ENCODE peak calls at places on chromosomes 5 and 9, in four cellular contexts. X, W, I and V are unnamed samples.

GRCh38 chr5:164235176-164235914 is 729.9 kb downstream of the MAT2B start:
- DNase-seq in I (no peak), X (no peak), W (no peak), V (no peak)

GRCh38 chr5:132629230-132629944 is 28.6 kb upstream of the IL13 start:
- DNase-seq in X (no peak), I (no peak), W (no peak), V (no peak)

GRCh38 chr5:66842540-66842939 is 246.3 kb downstream of the MAST4 start:
- DNase-seq in X (no peak), W (no peak), I (no peak), V (no peak)

GRCh38 chr9:126504977-126505455 is 108.7 kb upstream of the LMX1B start:
- DNase-seq in W (peak), I (no peak), X (no peak), V (no peak)

GRCh38 chr9:71944754-71945409 is 33.4 kb downstream of the C9orf85 start:
- DNase-seq in I (no peak), X (no peak), W (no peak), V (no peak)

GRCh38 chr5:170497311-170498038 is 6.3 kb upstream of the KCNIP1 start:
- DNase-seq in I (no peak), X (no peak), W (no peak), V (no peak)

GRCh38 chr9:122318284-122318683 is 52.5 kb upstream of the PTGS1 start:
- DNase-seq in W (no peak), I (no peak), X (no peak), V (no peak)

GRCh38 chr5:122458278-122458872 is 146.3 kb downstream of the SNCAIP start:
- DNase-seq in X (no peak), I (peak), W (peak), V (peak)

DNA sequence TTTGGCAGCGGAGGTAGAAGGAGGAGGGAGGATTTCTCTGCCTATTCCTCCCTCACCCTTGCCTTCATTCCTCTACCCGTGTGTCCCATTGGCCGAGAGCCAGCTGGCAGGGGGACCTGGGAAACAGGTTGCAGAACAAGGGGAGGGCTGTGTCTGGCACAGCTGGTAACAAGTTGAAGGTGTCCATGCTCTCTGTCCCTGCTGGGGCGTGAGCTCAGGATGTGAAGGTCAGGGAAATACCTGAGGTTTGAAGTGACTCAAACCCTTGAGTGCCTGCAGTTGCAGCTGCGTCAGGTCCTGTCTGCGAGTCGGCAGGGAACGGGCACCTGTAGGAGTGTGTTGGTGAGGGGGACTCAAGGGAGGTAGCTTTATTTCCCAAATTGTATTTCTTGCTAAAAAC is 16.2 kb downstream of the MIGA2 start:
- DNase-seq in I (no peak), W (peak), X (no peak), V (no peak)
- TF ChIP-seq POLR2A in I (no peak), W (no peak), X (no peak), V (no peak)

GRCh38 chr9:116008278-116008677 is 145.3 kb upstream of the PAPPA start:
- DNase-seq in X (no peak), I (no peak), W (no peak), V (no peak)
- TF ChIP-seq CTCF in X (no peak), I (no peak), W (no peak), V (no peak)

GRCh38 chr9:103188966-103189365 is 193.8 kb downstream of the CYLC2 start:
- DNase-seq in I (no peak), X (no peak), W (peak), V (no peak)
- TF ChIP-seq POLR2A in I (no peak), X (no peak), W (no peak), V (no peak)

DNA sequence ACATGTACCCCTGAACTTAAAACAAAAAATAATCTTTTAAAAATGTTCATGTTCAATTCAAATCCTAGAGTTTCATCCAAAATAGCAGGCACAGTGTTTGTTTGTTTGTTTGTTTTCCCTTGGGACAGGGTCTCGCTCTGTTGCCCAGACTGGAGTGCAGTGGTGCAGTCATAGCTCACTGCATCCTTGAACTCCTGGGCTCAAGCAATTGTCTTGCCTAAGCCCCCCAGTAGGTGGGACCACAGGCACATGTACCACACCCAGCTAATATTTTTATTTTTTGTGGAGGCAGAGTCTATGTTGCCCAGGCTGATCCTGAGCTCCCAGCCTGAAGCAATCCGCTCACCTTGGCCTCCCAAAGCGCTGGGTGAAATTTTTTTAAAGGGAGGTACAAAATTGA is 5.0 kb upstream of the POLR1E start:
- DNase-seq in W (no peak), X (no peak), I (no peak), V (no peak)
- TF ChIP-seq CTCF in W (no peak), X (no peak), I (no peak), V (no peak)